ENCODE peak calls at places on chromosomes 1 and 21, in six cellular contexts. One of them, this sample, is unnamed.

GRCh38 chr1:116754203-116754977 is at the start of gene CD2:
- DNase-seq in AG09309: no peak
- DNase-seq in A549: no peak
- DNase-seq in breast epithelium: no peak
- DNase-seq in fibroblast of lung: no peak
- DNase-seq in H1: no peak
- DNase-seq in this sample: no peak

GRCh38 chr1:40848530-40849189 is 13.5 kb downstream of the CITED4 start:
- DNase-seq in AG09309: no peak
- DNase-seq in A549: peak
- DNase-seq in breast epithelium: peak
- DNase-seq in fibroblast of lung: peak
- DNase-seq in H1: no peak
- DNase-seq in this sample: no peak

GRCh38 chr1:16152521-16153087 is 3.3 kb downstream of the EPHA2 start:
- DNase-seq in AG09309: no peak
- DNase-seq in A549: no peak
- DNase-seq in breast epithelium: no peak
- DNase-seq in fibroblast of lung: peak
- DNase-seq in H1: no peak
- DNase-seq in this sample: no peak

GRCh38 chr1:101071470-101071886 is 45.9 kb upstream of the DPH5 start:
- DNase-seq in AG09309: no peak
- DNase-seq in A549: no peak
- DNase-seq in breast epithelium: no peak
- DNase-seq in fibroblast of lung: no peak
- DNase-seq in H1: no peak
- DNase-seq in this sample: no peak

GRCh38 chr21:40846566-40847411 is at the start of gene DSCAM:
- DNase-seq in AG09309: no peak
- DNase-seq in A549: no peak
- DNase-seq in breast epithelium: no peak
- DNase-seq in fibroblast of lung: peak
- DNase-seq in H1: no peak
- DNase-seq in this sample: no peak

GRCh38 chr1:31548899-31549806 is 27.2 kb upstream of the TINAGL1 start:
- DNase-seq in AG09309: no peak
- DNase-seq in A549: peak
- DNase-seq in breast epithelium: peak
- DNase-seq in fibroblast of lung: peak
- DNase-seq in H1: peak
- DNase-seq in this sample: no peak

GRCh38 chr1:89524369-89525168 is at the start of gene LRRC8B:
- DNase-seq in AG09309: no peak
- DNase-seq in A549: peak
- DNase-seq in breast epithelium: peak
- DNase-seq in fibroblast of lung: peak
- DNase-seq in H1: peak
- DNase-seq in this sample: peak

GRCh38 chr1:47537268-47537667 is 99.4 kb downstream of the FOXD2 start:
- DNase-seq in AG09309: no peak
- DNase-seq in A549: no peak
- DNase-seq in breast epithelium: no peak
- DNase-seq in fibroblast of lung: no peak
- DNase-seq in H1: no peak
- DNase-seq in this sample: no peak

GRCh38 chr21:40315647-40316046 is 448.4 kb downstream of the PCP4 start:
- DNase-seq in AG09309: no peak
- DNase-seq in A549: no peak
- DNase-seq in breast epithelium: no peak
- DNase-seq in fibroblast of lung: no peak
- DNase-seq in H1: no peak
- DNase-seq in this sample: no peak

GRCh38 chr1:121517586-121518230 is 332.9 kb downstream of the SRGAP2C start:
- DNase-seq in AG09309: no peak
- DNase-seq in A549: no peak
- DNase-seq in breast epithelium: no peak
- DNase-seq in fibroblast of lung: no peak
- DNase-seq in H1: no peak
- DNase-seq in this sample: no peak

GRCh38 chr21:37658994-37659458 is 257.2 kb downstream of the KCNJ6 start:
- DNase-seq in AG09309: peak
- DNase-seq in A549: peak
- DNase-seq in breast epithelium: no peak
- DNase-seq in fibroblast of lung: peak
- DNase-seq in H1: no peak
- DNase-seq in this sample: peak

GRCh38 chr1:3105167-3105863 is 36.3 kb downstream of the PRDM16 start:
- DNase-seq in AG09309: no peak
- DNase-seq in A549: no peak
- DNase-seq in breast epithelium: no peak
- DNase-seq in fibroblast of lung: peak
- DNase-seq in H1: peak
- DNase-seq in this sample: no peak

DNA sequence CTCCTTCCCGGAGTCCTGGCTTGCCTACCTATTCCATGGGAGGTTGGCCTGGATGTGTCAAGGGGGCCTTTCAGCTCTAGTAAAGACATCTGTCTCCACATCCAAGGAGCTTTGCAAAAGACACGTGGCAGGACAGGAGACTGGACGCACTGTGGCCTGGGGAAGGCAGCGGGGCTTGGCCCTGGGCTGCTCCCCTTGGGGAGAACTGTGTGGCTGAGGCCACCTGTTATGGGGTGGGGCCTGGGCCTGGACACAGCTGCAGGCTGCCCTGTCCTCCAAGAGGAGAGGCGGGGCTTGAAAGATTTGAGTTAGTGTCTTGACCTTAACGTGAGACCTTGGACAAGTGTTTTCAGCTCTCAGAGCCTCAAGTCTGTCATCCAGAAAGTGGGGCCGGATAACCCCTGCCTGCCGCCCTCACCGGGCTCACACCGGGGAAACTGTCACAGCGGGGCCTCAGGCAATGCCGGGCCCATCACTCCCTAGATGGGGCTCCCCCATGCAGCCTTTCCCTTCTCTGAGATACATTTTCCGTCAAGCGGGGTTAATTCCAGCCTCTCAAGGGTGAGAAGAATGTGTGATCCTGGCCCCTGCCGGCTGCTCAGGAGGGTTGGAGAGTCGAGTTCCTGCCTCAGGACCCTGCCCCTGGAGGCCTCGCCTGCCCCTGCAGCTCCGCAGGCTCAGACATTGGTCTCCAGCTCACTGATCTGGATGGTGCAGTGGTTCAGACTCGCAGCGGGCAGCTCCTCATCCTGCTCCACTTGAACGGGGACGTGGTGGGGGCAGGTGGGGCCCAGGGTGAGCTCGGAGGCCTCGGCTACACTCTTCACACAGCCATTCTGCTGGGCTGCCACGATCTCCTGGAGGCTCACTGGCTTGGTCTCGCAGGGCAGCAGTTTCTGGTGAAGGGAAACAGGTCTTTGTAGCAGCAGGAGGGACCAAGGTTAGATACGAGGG is 25.6 kb downstream of the PODN start:
- DNase-seq in AG09309: no peak
- DNase-seq in A549: no peak
- DNase-seq in breast epithelium: no peak
- DNase-seq in fibroblast of lung: no peak
- DNase-seq in H1: no peak
- DNase-seq in this sample: no peak
- TF ChIP-seq CTCF in AG09309: no peak
- TF ChIP-seq CTCF in A549: no peak
- TF ChIP-seq CTCF in breast epithelium: no peak
- TF ChIP-seq CTCF in fibroblast of lung: no peak
- TF ChIP-seq CTCF in H1: peak
- TF ChIP-seq CTCF in this sample: no peak

GRCh38 chr1:198054510-198054909 is 102.3 kb upstream of the NEK7 start:
- DNase-seq in AG09309: no peak
- DNase-seq in A549: no peak
- DNase-seq in breast epithelium: no peak
- DNase-seq in fibroblast of lung: no peak
- DNase-seq in H1: no peak
- DNase-seq in this sample: no peak

DNA sequence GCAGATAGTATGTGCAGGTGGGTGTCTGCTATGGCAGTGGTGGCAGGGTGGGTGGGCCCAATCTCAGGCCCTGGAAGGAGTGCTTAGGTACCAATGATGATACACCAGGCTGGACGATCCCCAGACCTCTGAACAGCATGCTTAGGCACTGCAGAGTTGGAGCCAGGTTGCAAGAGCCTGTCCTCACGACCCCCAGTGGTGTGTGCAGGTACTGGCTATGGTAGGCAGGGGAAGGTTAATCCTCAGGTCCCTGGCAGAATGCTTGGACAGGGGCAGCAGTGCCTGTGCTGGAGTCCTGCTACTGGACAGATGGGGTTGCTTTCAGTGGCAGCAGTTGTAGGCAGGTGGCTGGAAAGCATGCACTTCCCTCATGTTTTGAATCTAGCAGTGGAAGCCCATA is 100.5 kb upstream of the NEK7 start:
- DNase-seq in AG09309: no peak
- DNase-seq in A549: no peak
- DNase-seq in breast epithelium: no peak
- DNase-seq in fibroblast of lung: no peak
- DNase-seq in H1: peak
- DNase-seq in this sample: no peak
- TF ChIP-seq CTCF in AG09309: peak
- TF ChIP-seq CTCF in A549: no peak
- TF ChIP-seq CTCF in breast epithelium: no peak
- TF ChIP-seq CTCF in fibroblast of lung: no peak
- TF ChIP-seq CTCF in H1: peak
- TF ChIP-seq CTCF in this sample: peak

GRCh38 chr1:46535063-46535462 is 16.4 kb downstream of the KNCN start:
- DNase-seq in AG09309: no peak
- DNase-seq in A549: peak
- DNase-seq in breast epithelium: no peak
- DNase-seq in fibroblast of lung: no peak
- DNase-seq in H1: no peak
- DNase-seq in this sample: no peak
- TF ChIP-seq CTCF in AG09309: peak
- TF ChIP-seq CTCF in A549: peak
- TF ChIP-seq CTCF in breast epithelium: no peak
- TF ChIP-seq CTCF in fibroblast of lung: peak
- TF ChIP-seq CTCF in H1: no peak
- TF ChIP-seq CTCF in this sample: peak

GRCh38 chr1:13992489-13993285 is 292.7 kb downstream of the PRDM2 start:
- DNase-seq in AG09309: no peak
- DNase-seq in A549: no peak
- DNase-seq in breast epithelium: no peak
- DNase-seq in fibroblast of lung: no peak
- DNase-seq in H1: no peak
- DNase-seq in this sample: no peak

GRCh38 chr1:13996334-13996733 is 296.3 kb downstream of the PRDM2 start:
- DNase-seq in AG09309: no peak
- DNase-seq in A549: no peak
- DNase-seq in breast epithelium: no peak
- DNase-seq in fibroblast of lung: no peak
- DNase-seq in H1: peak
- DNase-seq in this sample: no peak

GRCh38 chr1:13990939-13991338 is 291.0 kb downstream of the PRDM2 start:
- DNase-seq in AG09309: no peak
- DNase-seq in A549: no peak
- DNase-seq in breast epithelium: no peak
- DNase-seq in fibroblast of lung: no peak
- DNase-seq in H1: no peak
- DNase-seq in this sample: no peak

GRCh38 chr1:13994386-13994785 is 294.4 kb downstream of the PRDM2 start:
- DNase-seq in AG09309: no peak
- DNase-seq in A549: no peak
- DNase-seq in breast epithelium: no peak
- DNase-seq in fibroblast of lung: no peak
- DNase-seq in H1: no peak
- DNase-seq in this sample: no peak
- TF ChIP-seq CTCF in AG09309: no peak
- TF ChIP-seq CTCF in A549: no peak
- TF ChIP-seq CTCF in breast epithelium: no peak
- TF ChIP-seq CTCF in fibroblast of lung: no peak
- TF ChIP-seq CTCF in H1: no peak
- TF ChIP-seq CTCF in this sample: no peak

This sample was measured in BJ.